ENCODE peak calls at places on chromosomes 2 and 18, in four cellular contexts. U is HepG2, Q is K562, K is GM12878. L is an unnamed sample.

GRCh38 chr2:40165503-40165867 is 286.4 kb downstream of the SLC8A1 start:
- DNase-seq in U (no peak), K (no peak), Q (no peak), L (no peak)

GRCh38 chr2:39506215-39506614 is 69.1 kb upstream of the MAP4K3 start:
- DNase-seq in Q (no peak), U (no peak), K (no peak), L (no peak)

GRCh38 chr2:168974370-168974769 is 56.8 kb downstream of the ABCB11 start:
- DNase-seq in K (no peak), U (no peak), Q (no peak), L (no peak)

GRCh38 chr2:72117029-72117428 is 30.6 kb downstream of the CYP26B1 start:
- DNase-seq in U (no peak), Q (no peak), K (no peak), L (no peak)

GRCh38 chr2:59922450-59922849 is 631.0 kb downstream of the BCL11A start:
- DNase-seq in U (no peak), K (no peak), Q (no peak), L (no peak)

GRCh38 chr2:236021497-236022057 is 146.6 kb downstream of the GBX2 start:
- DNase-seq in Q (peak), K (no peak), U (no peak), L (no peak)

GRCh38 chr2:113834057-113834720 is 55.7 kb upstream of the ACTR3 start:
- DNase-seq in U (no peak), K (no peak), Q (no peak), L (no peak)

GRCh38 chr2:159129807-159130206 is 156.7 kb downstream of the WDSUB1 start:
- DNase-seq in K (no peak), U (no peak), Q (no peak), L (no peak)

GRCh38 chr18:61400714-61401113 is 67.5 kb downstream of the CDH20 start:
- DNase-seq in K (no peak), Q (no peak), U (no peak), L (no peak)

GRCh38 chr18:14944838-14945237 is 196.9 kb downstream of the ANKRD30B start:
- DNase-seq in Q (no peak), U (no peak), K (no peak), L (no peak)

GRCh38 chr2:9194352-9194751 is 12.3 kb upstream of the ASAP2 start:
- DNase-seq in Q (no peak), K (no peak), U (no peak), L (no peak)

GRCh38 chr18:59202258-59202820 is 17.6 kb upstream of the GRP start:
- DNase-seq in U (no peak), K (no peak), Q (no peak), L (no peak)

GRCh38 chr18:59211629-59212028 is 8.3 kb upstream of the GRP start:
- DNase-seq in K (no peak), U (no peak), Q (no peak), L (no peak)

GRCh38 chr18:59208602-59209001 is 11.4 kb upstream of the GRP start:
- DNase-seq in Q (no peak), K (no peak), U (no peak), L (no peak)

GRCh38 chr18:59210311-59210710 is 9.6 kb upstream of the GRP start:
- DNase-seq in U (no peak), K (no peak), Q (no peak), L (no peak)

GRCh38 chr18:59207506-59207905 is 12.5 kb upstream of the GRP start:
- DNase-seq in U (no peak), Q (no peak), K (no peak), L (no peak)
- TF ChIP-seq CREB1 in U (no peak), Q (no peak), K (no peak), L (no peak)

GRCh38 chr2:214577769-214578168 is 166.9 kb downstream of the VWC2L start:
- DNase-seq in U (no peak), K (no peak), Q (no peak), L (no peak)
- TF ChIP-seq JUNB in U (no peak), K (no peak), Q (no peak), L (no peak)

GRCh38 chr18:63306819-63307554 is 12.6 kb downstream of the BCL2 start:
- DNase-seq in U (no peak), Q (no peak), K (no peak), L (no peak)
- TF ChIP-seq CREB1 in U (no peak), Q (no peak), K (no peak), L (no peak)

GRCh38 chr18:11511434-11512095 is 97.8 kb upstream of the SLC35G4 start:
- DNase-seq in U (no peak), Q (no peak), K (peak), L (no peak)

GRCh38 chr18:11516988-11517630 is 92.3 kb upstream of the SLC35G4 start:
- DNase-seq in U (no peak), Q (no peak), K (no peak), L (no peak)

GRCh38 chr18:11514267-11514666 is 95.1 kb upstream of the SLC35G4 start:
- DNase-seq in Q (no peak), K (no peak), U (no peak), L (no peak)

GRCh38 chr18:11506871-11507270 is 102.5 kb upstream of the SLC35G4 start:
- DNase-seq in U (no peak), Q (no peak), K (no peak), L (no peak)

GRCh38 chr18:11512096-11513030 is 97.0 kb upstream of the SLC35G4 start:
- DNase-seq in U (peak), Q (no peak), K (no peak), L (peak)
- TF ChIP-seq JUNB in U (no peak), Q (no peak), K (no peak), L (no peak)

GRCh38 chr18:22683196-22683676 is 249.9 kb upstream of the RBBP8 start:
- DNase-seq in U (peak), Q (no peak), K (no peak), L (no peak)
- TF ChIP-seq CREB1 in U (no peak), Q (no peak), K (no peak), L (no peak)

GRCh38 chr2:226447896-226448295 is 351.7 kb downstream of the IRS1 start:
- DNase-seq in U (no peak), Q (no peak), K (no peak), L (no peak)
- TF ChIP-seq JUNB in U (no peak), Q (no peak), K (no peak), L (no peak)

DNA sequence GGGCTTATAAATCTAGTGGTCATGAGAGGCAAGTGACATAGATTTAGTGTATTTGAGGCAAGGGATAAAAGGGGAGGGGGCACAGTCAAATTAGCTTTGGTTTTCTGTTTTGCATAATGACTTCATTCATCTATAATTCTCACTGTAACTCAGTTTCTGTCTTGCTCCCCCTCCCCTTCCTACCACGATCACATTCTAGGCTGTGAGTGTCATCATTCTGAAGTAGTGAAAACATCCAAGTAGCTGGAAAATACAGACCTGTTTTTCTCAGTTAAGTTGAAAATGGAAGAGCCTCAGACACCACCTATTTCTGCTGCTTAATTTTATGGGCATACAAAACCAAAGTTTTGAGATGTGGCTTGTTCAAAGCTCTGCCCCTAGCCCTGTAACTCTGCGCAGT is 18.1 kb upstream of the MGAT5 start:
- DNase-seq in U (no peak), K (no peak), Q (no peak), L (no peak)
- TF ChIP-seq CREB1 in U (no peak), K (no peak), Q (no peak), L (no peak)

GRCh38 chr2:128579825-128580224 is 261.2 kb upstream of the HS6ST1 start:
- DNase-seq in Q (no peak), K (no peak), U (no peak), L (no peak)

GRCh38 chr2:128578406-128579385 is 260.0 kb upstream of the HS6ST1 start:
- DNase-seq in U (no peak), K (no peak), Q (no peak), L (no peak)

GRCh38 chr2:128581849-128582244 is 263.2 kb upstream of the HS6ST1 start:
- DNase-seq in K (no peak), U (no peak), Q (no peak), L (no peak)

GRCh38 chr2:128584296-128584900 is 265.7 kb upstream of the HS6ST1 start:
- DNase-seq in K (no peak), Q (no peak), U (no peak), L (no peak)

DNA sequence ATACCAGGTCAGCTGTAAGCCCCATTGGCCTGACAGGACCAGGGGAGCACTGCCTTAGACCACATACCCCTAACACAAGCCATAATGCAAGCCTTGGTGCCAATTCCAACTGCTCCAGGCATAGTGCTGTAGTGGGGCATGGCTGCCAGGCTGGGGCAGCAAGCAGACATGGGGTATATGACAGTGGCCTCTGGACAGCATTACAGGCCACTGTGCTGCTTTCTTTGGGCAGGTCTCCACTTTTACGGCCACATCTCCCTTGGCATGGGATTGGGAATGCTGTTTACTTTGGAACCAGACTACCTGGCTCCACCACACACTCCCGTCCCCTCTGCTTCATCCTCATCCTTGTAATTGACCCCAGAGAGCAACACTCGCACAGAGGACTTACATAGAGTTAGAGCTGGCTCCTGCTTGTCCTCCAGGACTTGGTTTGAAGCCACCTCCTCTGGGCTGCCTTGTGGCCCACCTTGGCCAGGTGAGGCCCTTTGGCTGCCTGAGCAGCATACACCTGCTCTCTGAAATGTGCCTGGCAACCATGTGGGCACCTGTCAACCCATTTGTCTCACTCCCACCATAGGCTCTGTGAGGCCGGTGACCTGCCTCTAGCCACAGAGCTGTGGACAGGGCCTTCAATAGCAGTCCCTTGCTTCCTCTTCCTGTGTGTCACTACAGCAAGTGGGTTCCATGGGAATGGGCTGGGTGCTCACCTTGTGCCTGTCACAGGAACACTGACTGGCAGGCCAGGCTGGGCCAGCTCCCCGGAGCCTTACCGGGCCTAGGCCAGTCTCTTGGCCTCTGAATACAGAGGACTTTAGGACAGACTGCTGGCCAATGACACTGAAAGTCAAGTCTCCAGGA is 262.6 kb upstream of the HS6ST1 start:
- DNase-seq in U (no peak), K (no peak), Q (no peak), L (no peak)
- TF ChIP-seq JUNB in U (no peak), K (no peak), Q (no peak), L (no peak)